ENCODE peak calls at places on chromosomes 16 and 17, in seven cellular contexts. One of them, this sample, is unnamed.

GRCh38 chr17:81189016-81189415 is 23.0 kb upstream of the AATK start:
- DNase-seq in K562: no peak
- DNase-seq in SK-N-SH: no peak
- DNase-seq in HepG2: no peak
- DNase-seq in GM12878: no peak
- DNase-seq in HCT116: no peak
- DNase-seq in H1: no peak
- DNase-seq in this sample: no peak

GRCh38 chr16:86367291-86368072 is 142.8 kb upstream of the FOXF1 start:
- DNase-seq in K562: no peak
- DNase-seq in SK-N-SH: no peak
- DNase-seq in GM12878: no peak
- DNase-seq in HepG2: no peak
- DNase-seq in H1: no peak
- DNase-seq in HCT116: no peak
- DNase-seq in this sample: no peak

GRCh38 chr16:17470871-17471744 is at the start of gene XYLT1:
- DNase-seq in SK-N-SH: peak
- DNase-seq in HCT116: no peak
- DNase-seq in K562: no peak
- DNase-seq in HepG2: no peak
- DNase-seq in H1: peak
- DNase-seq in GM12878: no peak
- DNase-seq in this sample: no peak

GRCh38 chr17:74736423-74737298 is at the start of gene RAB37:
- DNase-seq in HCT116: peak
- DNase-seq in H1: peak
- DNase-seq in HepG2: peak
- DNase-seq in SK-N-SH: peak
- DNase-seq in K562: peak
- DNase-seq in GM12878: no peak
- DNase-seq in this sample: peak

GRCh38 chr17:59451706-59452105 is 113.7 kb upstream of the DHX40 start:
- DNase-seq in HepG2: no peak
- DNase-seq in SK-N-SH: no peak
- DNase-seq in HCT116: no peak
- DNase-seq in GM12878: no peak
- DNase-seq in H1: no peak
- DNase-seq in K562: no peak
- DNase-seq in this sample: no peak

GRCh38 chr17:38616361-38616760 is 10.6 kb upstream of the SRCIN1 start:
- DNase-seq in SK-N-SH: no peak
- DNase-seq in HepG2: no peak
- DNase-seq in HCT116: no peak
- DNase-seq in K562: no peak
- DNase-seq in GM12878: no peak
- DNase-seq in H1: no peak
- DNase-seq in this sample: no peak

GRCh38 chr17:57313276-57313835 is 57.0 kb downstream of the MSI2 start:
- DNase-seq in H1: no peak
- DNase-seq in HepG2: no peak
- DNase-seq in GM12878: no peak
- DNase-seq in SK-N-SH: no peak
- DNase-seq in K562: no peak
- DNase-seq in HCT116: no peak
- DNase-seq in this sample: no peak

GRCh38 chr17:3985800-3986199 is 21.6 kb upstream of the ATP2A3 start:
- DNase-seq in GM12878: no peak
- DNase-seq in H1: no peak
- DNase-seq in HCT116: no peak
- DNase-seq in K562: no peak
- DNase-seq in SK-N-SH: peak
- DNase-seq in HepG2: no peak
- DNase-seq in this sample: no peak

GRCh38 chr17:41301916-41302901 is at the start of gene KRTAP29-1:
- DNase-seq in H1: no peak
- DNase-seq in K562: no peak
- DNase-seq in HCT116: no peak
- DNase-seq in SK-N-SH: no peak
- DNase-seq in GM12878: no peak
- DNase-seq in HepG2: no peak
- DNase-seq in this sample: no peak

GRCh38 chr16:57091990-57092785 is at the start of gene CPNE2:
- DNase-seq in GM12878: no peak
- DNase-seq in K562: peak
- DNase-seq in HepG2: no peak
- DNase-seq in HCT116: no peak
- DNase-seq in H1: peak
- DNase-seq in SK-N-SH: peak
- DNase-seq in this sample: peak

GRCh38 chr17:69433093-69433492 is 18.6 kb downstream of the MAP2K6 start:
- DNase-seq in GM12878: no peak
- DNase-seq in K562: no peak
- DNase-seq in H1: no peak
- DNase-seq in HepG2: no peak
- DNase-seq in SK-N-SH: no peak
- DNase-seq in HCT116: no peak
- DNase-seq in this sample: no peak

GRCh38 chr17:30340957-30341356 is 7.1 kb upstream of the TMIGD1 start:
- DNase-seq in HepG2: no peak
- DNase-seq in H1: no peak
- DNase-seq in GM12878: no peak
- DNase-seq in HCT116: no peak
- DNase-seq in SK-N-SH: no peak
- DNase-seq in K562: no peak
- DNase-seq in this sample: no peak

GRCh38 chr17:49987681-49988441 is 7.2 kb downstream of the DLX3 start:
- DNase-seq in H1: peak
- DNase-seq in HCT116: no peak
- DNase-seq in HepG2: no peak
- DNase-seq in K562: no peak
- DNase-seq in SK-N-SH: peak
- DNase-seq in GM12878: no peak
- DNase-seq in this sample: peak

GRCh38 chr17:8965394-8966168 is at the start of gene PIK3R5:
- DNase-seq in SK-N-SH: peak
- DNase-seq in HepG2: no peak
- DNase-seq in K562: peak
- DNase-seq in HCT116: no peak
- DNase-seq in GM12878: no peak
- DNase-seq in H1: peak
- DNase-seq in this sample: peak

GRCh38 chr16:86508947-86509758 is 1.2 kb upstream of the FOXF1 start:
- DNase-seq in GM12878: no peak
- DNase-seq in SK-N-SH: no peak
- DNase-seq in H1: peak
- DNase-seq in HepG2: no peak
- DNase-seq in HCT116: peak
- DNase-seq in K562: no peak
- DNase-seq in this sample: peak

GRCh38 chr16:57946181-57946801 is 24.6 kb downstream of the CNGB1 start:
- DNase-seq in GM12878: no peak
- DNase-seq in K562: no peak
- DNase-seq in H1: no peak
- DNase-seq in SK-N-SH: peak
- DNase-seq in HCT116: no peak
- DNase-seq in HepG2: no peak
- DNase-seq in this sample: no peak

GRCh38 chr16:63890072-63890471 is 1231.8 kb downstream of the CDH11 start:
- DNase-seq in H1: no peak
- DNase-seq in HepG2: no peak
- DNase-seq in GM12878: no peak
- DNase-seq in K562: no peak
- DNase-seq in HCT116: no peak
- DNase-seq in SK-N-SH: no peak
- DNase-seq in this sample: no peak

DNA sequence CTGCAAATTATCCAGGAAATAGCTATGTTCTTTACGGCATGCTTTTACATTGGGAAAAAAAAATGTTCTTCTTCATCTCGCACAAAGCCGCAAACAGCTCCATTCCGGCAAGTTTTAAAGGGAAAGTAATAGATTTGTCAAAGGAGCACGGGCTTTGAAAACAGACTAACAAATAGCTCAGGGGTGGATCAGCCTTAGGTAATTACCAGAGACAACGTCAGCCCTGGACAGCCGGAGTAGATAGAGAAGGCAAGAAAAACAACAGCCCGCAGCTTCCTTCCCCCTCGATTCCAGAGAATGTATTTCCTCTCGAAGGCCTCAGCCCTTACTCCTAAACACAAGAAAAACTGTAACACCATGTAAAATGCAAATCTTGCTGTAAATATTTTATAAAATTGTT is 222.5 kb downstream of the C16orf78 start:
- DNase-seq in HepG2: no peak
- DNase-seq in K562: peak
- DNase-seq in H1: peak
- DNase-seq in SK-N-SH: peak
- DNase-seq in HCT116: no peak
- DNase-seq in GM12878: no peak
- DNase-seq in this sample: no peak
- TF ChIP-seq JUND in HepG2: no peak
- TF ChIP-seq JUND in K562: no peak
- TF ChIP-seq JUND in H1: no peak
- TF ChIP-seq JUND in SK-N-SH: no peak
- TF ChIP-seq JUND in HCT116: no peak
- TF ChIP-seq JUND in GM12878: no peak
- TF ChIP-seq JUND in this sample: no peak

DNA sequence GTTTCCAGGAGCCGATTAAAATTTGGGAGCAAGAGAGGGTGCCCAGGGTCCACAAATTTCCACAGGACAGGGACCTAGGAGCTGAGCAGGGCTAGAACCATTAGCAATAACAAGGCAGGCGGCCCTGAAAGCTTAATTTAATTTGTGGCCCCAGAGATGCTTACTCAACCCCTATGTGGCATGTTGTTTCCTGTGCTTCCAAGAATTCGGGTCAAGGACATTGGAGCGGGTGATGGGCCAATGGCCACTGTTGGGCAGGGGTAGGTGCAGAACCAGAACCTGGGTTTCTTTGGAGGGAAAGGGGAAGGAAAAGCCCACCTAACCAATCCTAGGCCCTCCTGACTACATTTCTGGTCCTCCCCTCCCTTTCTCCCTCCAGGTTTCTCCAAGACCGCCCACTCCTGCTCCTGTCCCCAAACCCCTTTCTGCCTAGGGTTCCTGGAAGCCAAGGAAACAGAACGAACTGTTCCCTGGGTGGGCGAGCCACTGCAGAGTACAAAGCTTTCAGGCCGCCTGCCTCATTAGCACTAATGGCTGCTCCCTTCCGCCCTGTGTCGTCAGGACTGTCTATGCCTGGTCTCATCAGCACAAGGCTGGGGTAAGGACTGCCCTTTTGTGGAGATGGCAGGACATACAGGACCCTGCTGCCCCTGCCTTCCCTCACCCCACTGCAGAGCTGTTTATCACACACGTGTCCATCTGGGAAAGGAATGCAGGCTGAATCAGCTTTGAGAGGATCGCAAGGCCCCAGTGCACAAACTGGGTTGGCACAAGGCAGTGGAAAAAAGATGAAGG is 581 bp upstream of the AGRP start:
- DNase-seq in HCT116: no peak
- DNase-seq in H1: no peak
- DNase-seq in GM12878: no peak
- DNase-seq in K562: no peak
- DNase-seq in SK-N-SH: no peak
- DNase-seq in HepG2: no peak
- DNase-seq in this sample: no peak
- TF ChIP-seq JUND in HCT116: no peak
- TF ChIP-seq JUND in H1: no peak
- TF ChIP-seq JUND in GM12878: no peak
- TF ChIP-seq JUND in K562: no peak
- TF ChIP-seq JUND in SK-N-SH: no peak
- TF ChIP-seq JUND in HepG2: no peak
- TF ChIP-seq JUND in this sample: no peak

DNA sequence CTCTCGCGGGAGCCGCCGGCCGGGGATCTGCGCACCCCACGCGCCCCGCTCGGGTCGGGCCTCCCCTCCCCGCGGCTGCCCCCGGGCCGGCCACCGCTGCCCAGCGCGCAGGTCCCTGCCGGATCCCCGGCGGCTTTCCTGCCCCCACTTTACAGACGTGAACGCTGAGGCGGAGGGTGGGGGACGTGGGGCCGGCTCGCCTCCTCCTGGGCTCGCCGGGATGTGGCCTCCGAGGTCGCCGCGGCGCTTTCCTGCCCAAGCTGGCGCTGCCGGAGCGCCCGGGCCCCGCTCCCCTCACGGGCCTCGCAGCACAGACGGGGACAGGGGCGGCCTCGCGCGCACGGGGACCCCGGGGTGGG is 26.7 kb downstream of the RTN4RL1 start:
- DNase-seq in HepG2: no peak
- DNase-seq in H1: no peak
- DNase-seq in HCT116: no peak
- DNase-seq in GM12878: no peak
- DNase-seq in K562: no peak
- DNase-seq in SK-N-SH: peak
- DNase-seq in this sample: no peak
- TF ChIP-seq JUND in HepG2: no peak
- TF ChIP-seq JUND in H1: no peak
- TF ChIP-seq JUND in HCT116: no peak
- TF ChIP-seq JUND in GM12878: no peak
- TF ChIP-seq JUND in K562: no peak
- TF ChIP-seq JUND in SK-N-SH: no peak
- TF ChIP-seq JUND in this sample: no peak

GRCh38 chr16:49556252-49557069 is 182.9 kb downstream of the C16orf78 start:
- DNase-seq in SK-N-SH: no peak
- DNase-seq in K562: peak
- DNase-seq in HepG2: peak
- DNase-seq in HCT116: peak
- DNase-seq in H1: no peak
- DNase-seq in GM12878: no peak
- DNase-seq in this sample: peak

GRCh38 chr16:49558451-49558850 is 184.8 kb downstream of the C16orf78 start:
- DNase-seq in HepG2: no peak
- DNase-seq in H1: no peak
- DNase-seq in SK-N-SH: no peak
- DNase-seq in GM12878: no peak
- DNase-seq in HCT116: no peak
- DNase-seq in K562: no peak
- DNase-seq in this sample: no peak

GRCh38 chr16:49559242-49559641 is 185.6 kb downstream of the C16orf78 start:
- DNase-seq in H1: no peak
- DNase-seq in HepG2: no peak
- DNase-seq in K562: no peak
- DNase-seq in HCT116: no peak
- DNase-seq in GM12878: no peak
- DNase-seq in SK-N-SH: no peak
- DNase-seq in this sample: no peak

GRCh38 chr16:49560018-49560830 is 186.6 kb downstream of the C16orf78 start:
- DNase-seq in SK-N-SH: no peak
- DNase-seq in GM12878: no peak
- DNase-seq in HepG2: no peak
- DNase-seq in H1: no peak
- DNase-seq in HCT116: no peak
- DNase-seq in K562: no peak
- DNase-seq in this sample: no peak

DNA sequence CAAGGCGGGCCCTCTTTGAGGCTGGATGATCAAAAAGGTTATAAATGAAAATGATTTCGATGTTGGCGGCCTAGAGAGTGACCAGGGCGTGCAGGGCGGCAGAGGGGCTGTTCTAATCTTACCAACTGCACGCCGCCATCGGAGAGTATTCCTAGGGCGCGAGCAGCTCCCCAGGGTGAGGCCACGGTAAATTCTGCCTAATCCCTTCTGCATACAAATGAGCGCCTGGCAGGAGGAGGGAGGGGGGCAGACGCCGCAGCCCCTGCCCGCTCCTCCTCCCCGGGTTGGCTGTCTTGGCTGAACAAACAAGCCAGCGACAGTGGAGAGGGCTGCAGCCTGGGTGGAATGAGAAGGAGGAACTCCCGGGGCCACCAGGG is 183.5 kb downstream of the C16orf78 start:
- DNase-seq in HCT116: no peak
- DNase-seq in H1: peak
- DNase-seq in SK-N-SH: no peak
- DNase-seq in K562: no peak
- DNase-seq in HepG2: peak
- DNase-seq in GM12878: no peak
- DNase-seq in this sample: no peak
- TF ChIP-seq JUND in HCT116: no peak
- TF ChIP-seq JUND in H1: no peak
- TF ChIP-seq JUND in SK-N-SH: no peak
- TF ChIP-seq JUND in K562: no peak
- TF ChIP-seq JUND in HepG2: no peak
- TF ChIP-seq JUND in GM12878: no peak
- TF ChIP-seq JUND in this sample: no peak